ENCODE peak calls at places on chromosomes 4 and X, in seven cellular contexts. H, B, G, X, M, K and I are unnamed samples.
A peak's percentile ranks its signal among the peaks of the same experiment; 100 is the strongest.

GRCh38 chr4:131304686-131305085 is 1844.4 kb upstream of the PCDH10 start:
- DNase-seq in H (no peak), B (no peak), G (no peak), X (no peak), M (no peak), K (no peak), I (no peak)

GRCh38 chr4:143207555-143207954 is 22.8 kb downstream of the USP38 start:
- DNase-seq in H (no peak), B (no peak), G (peak; percentile 15), X (no peak), M (no peak), K (peak; percentile 20), I (no peak)

GRCh38 chr4:14386196-14386595 is 616.1 kb upstream of the CPEB2 start:
- DNase-seq in H (no peak), B (no peak), G (no peak), X (no peak), M (no peak), K (no peak), I (no peak)

GRCh38 chr4:154332681-154333421 is 158.7 kb downstream of the DCHS2 start:
- DNase-seq in H (no peak), B (peak; percentile 11), G (no peak), X (no peak), M (peak; percentile 57), K (no peak), I (peak; percentile 69)

GRCh38 chr4:7070729-7071511 is 3.1 kb upstream of the GRPEL1 start:
- DNase-seq in H (peak; percentile 79), B (peak; percentile 45), G (peak; percentile 65), X (peak; percentile 74), M (peak; percentile 79), K (peak; percentile 68), I (peak; percentile 95)

GRCh38 chrX:39756086-39756883 is 341.5 kb downstream of the BCOR start:
- DNase-seq in H (no peak), B (no peak), G (no peak), X (no peak), M (no peak), K (no peak), I (no peak)

GRCh38 chr4:25863906-25864418 is 1.2 kb upstream of the SEL1L3 start:
- DNase-seq in H (no peak), B (no peak), G (no peak), X (no peak), M (no peak), K (no peak), I (peak; percentile 58)

GRCh38 chr4:84887824-84888223 is 78.7 kb downstream of the WDFY3 start:
- DNase-seq in H (no peak), B (no peak), G (no peak), X (no peak), M (no peak), K (no peak), I (no peak)

GRCh38 chr4:102586644-102587021 is 85.5 kb downstream of the NFKB1 start:
- DNase-seq in H (no peak), B (peak; percentile 36), G (no peak), X (no peak), M (no peak), K (no peak), I (no peak)

GRCh38 chr4:154018659-154019058 is 229.8 kb upstream of the SFRP2 start:
- DNase-seq in H (no peak), B (no peak), G (no peak), X (no peak), M (peak; percentile 39), K (no peak), I (peak; percentile 67)

GRCh38 chr4:63563288-63564014 is 845.8 kb downstream of the TECRL start:
- DNase-seq in H (no peak), B (no peak), G (no peak), X (no peak), M (no peak), K (no peak), I (peak; percentile 20)

GRCh38 chr4:159141193-159141592 is 38.3 kb downstream of the RAPGEF2 start:
- DNase-seq in H (no peak), B (no peak), G (no peak), X (no peak), M (no peak), K (peak; percentile 71), I (no peak)

GRCh38 chrX:14673764-14674163 is 144.4 kb downstream of the GLRA2 start:
- DNase-seq in H (peak; percentile 78), B (peak; percentile 70), G (no peak), X (peak; percentile 21), M (no peak), K (peak; percentile 39), I (no peak)

GRCh38 chrX:14497184-14497666 is 32.1 kb upstream of the GLRA2 start:
- DNase-seq in H (no peak), B (peak; percentile 12), G (no peak), X (no peak), M (no peak), K (no peak), I (no peak)

GRCh38 chrX:135497736-135498135 is 22.7 kb upstream of the INTS6L start:
- DNase-seq in H (no peak), B (no peak), G (no peak), X (no peak), M (no peak), K (no peak), I (no peak)

GRCh38 chr4:25667931-25668557 is 12.4 kb downstream of the SLC34A2 start:
- DNase-seq in H (peak; percentile 15), B (no peak), G (no peak), X (peak; percentile 43), M (no peak), K (peak; percentile 34), I (peak; percentile 29)

GRCh38 chr4:168511780-168512467 is 15.1 kb downstream of the PALLD start:
- DNase-seq in H (no peak), B (no peak), G (no peak), X (no peak), M (no peak), K (no peak), I (peak; percentile 13)

GRCh38 chrX:47497274-47497673 is 14.3 kb upstream of the ZNF41 start:
- DNase-seq in H (no peak), B (no peak), G (no peak), X (no peak), M (no peak), K (no peak), I (no peak)

GRCh38 chr4:84051728-84052127 is 447.4 kb downstream of the NKX6-1 start:
- DNase-seq in H (no peak), B (no peak), G (no peak), X (no peak), M (no peak), K (no peak), I (no peak)

GRCh38 chr4:12729384-12729783 is 754.8 kb downstream of the RAB28 start:
- DNase-seq in H (peak; percentile 33), B (no peak), G (peak; percentile 47), X (peak; percentile 28), M (no peak), K (peak; percentile 11), I (no peak)

GRCh38 chr4:148346657-148347056 is 95.6 kb downstream of the NR3C2 start:
- DNase-seq in H (no peak), B (no peak), G (no peak), X (no peak), M (no peak), K (no peak), I (no peak)

GRCh38 chrX:118717703-118718391 is 9.6 kb upstream of the IL13RA1 start:
- DNase-seq in H (no peak), B (no peak), G (no peak), X (no peak), M (no peak), K (no peak), I (no peak)

GRCh38 chrX:22118161-22118830 is 86.2 kb downstream of the PHEX start:
- DNase-seq in H (no peak), B (no peak), G (no peak), X (no peak), M (no peak), K (no peak), I (no peak)

GRCh38 chr4:93359609-93360008 is 468.9 kb upstream of the ATOH1 start:
- DNase-seq in H (no peak), B (no peak), G (no peak), X (no peak), M (no peak), K (no peak), I (no peak)

DNA sequence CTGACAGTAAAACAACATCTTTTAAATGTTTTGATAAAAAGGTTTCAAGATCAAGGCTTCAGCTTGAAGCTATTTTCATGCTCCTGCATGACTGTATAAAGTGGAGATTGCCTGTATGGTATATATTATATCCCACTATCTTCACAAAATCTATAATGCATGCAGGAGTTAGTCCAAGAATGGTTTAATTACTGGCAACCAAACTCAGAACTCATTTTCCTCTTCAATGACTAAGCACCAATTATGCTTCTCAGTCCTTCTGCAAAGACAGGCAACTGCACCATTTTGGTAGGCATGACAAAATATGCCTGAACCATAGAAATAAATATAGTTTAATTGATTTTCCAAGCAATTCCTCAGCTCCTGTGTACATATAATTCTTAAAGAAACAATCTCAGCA is 54.5 kb downstream of the NPY5R start:
- DNase-seq in H (no peak), B (no peak), G (no peak), X (no peak), M (no peak), K (no peak), I (no peak)
- TF ChIP-seq SP1 in H (no peak), B (no peak), G (no peak), X (no peak), M (no peak), K (no peak), I (no peak)

GRCh38 chr4:74772783-74773182 is 21.5 kb downstream of the BTC start:
- DNase-seq in H (no peak), B (no peak), G (no peak), X (no peak), M (no peak), K (no peak), I (peak; percentile 22)
- TF ChIP-seq SP1 in H (no peak), B (no peak), G (no peak), X (no peak), M (no peak), K (no peak), I (no peak)

GRCh38 chrX:131704136-131704695 is 160.3 kb downstream of the OR13H1 start:
- DNase-seq in H (no peak), B (peak; percentile 87), G (no peak), X (peak; percentile 78), M (no peak), K (no peak), I (peak; percentile 15)
- TF ChIP-seq SP1 in H (no peak), B (peak; percentile 57), G (no peak), X (no peak), M (no peak), K (no peak), I (no peak)

DNA sequence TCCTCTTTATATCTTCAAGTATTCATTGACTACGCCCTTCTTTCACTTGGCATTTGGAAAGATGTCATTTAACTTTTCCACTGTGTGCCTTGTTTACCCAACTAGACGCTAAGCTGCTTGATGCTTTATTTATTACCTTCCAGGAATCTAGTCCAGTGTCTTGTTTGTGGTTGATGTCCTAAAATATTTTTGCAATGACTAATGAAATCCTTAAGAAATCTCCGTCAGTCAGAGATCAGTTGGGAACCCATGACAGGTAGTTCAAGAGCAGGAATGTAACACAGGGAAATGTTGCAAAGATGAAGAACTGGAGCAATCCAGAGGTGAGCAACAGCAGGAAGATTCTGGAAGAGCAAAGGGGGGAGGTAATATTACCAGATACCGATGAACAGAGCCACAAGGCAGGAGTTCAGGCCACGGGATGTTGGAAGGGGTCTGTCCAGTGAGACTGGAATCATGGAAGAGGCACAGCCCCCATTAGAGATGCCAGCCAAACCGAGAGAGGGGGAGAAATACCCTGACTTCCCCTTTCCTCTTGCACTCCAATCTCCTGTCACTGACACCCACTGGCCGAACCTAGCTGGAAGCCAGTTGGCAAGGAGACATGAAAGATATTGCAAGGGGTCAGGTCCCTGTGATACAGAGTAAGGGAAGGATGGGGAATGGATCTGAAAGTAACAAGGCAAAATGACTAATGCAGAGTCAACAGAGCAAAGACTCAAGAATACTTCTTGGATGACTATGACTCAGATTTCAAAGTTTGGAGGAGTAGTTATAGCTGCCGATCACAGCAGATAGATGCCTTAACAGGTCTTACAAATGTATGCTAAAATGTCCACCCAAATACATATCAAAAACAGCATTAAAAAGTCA is 62.7 kb upstream of the PHKA2 start:
- DNase-seq in H (peak; percentile 26), B (no peak), G (no peak), X (no peak), M (no peak), K (no peak), I (no peak)
- TF ChIP-seq SP1 in H (peak; percentile 14), B (no peak), G (no peak), X (no peak), M (no peak), K (no peak), I (no peak)